ENCODE peak calls at places on chromosomes 7 and 10, in ten cellular contexts. One of them, this sample, is unnamed.

GRCh38 chr7:2471396-2471795 is 4.8 kb downstream of the GRIFIN start:
- DNase-seq in AG09319: no peak
- DNase-seq in HFF-Myc: no peak
- DNase-seq in transverse colon: no peak
- DNase-seq in activated CD8-positive, alpha-beta T cell treated with anti-CD3 and anti-CD28 coated beads for 36 hours: no peak
- DNase-seq in heart right ventricle: peak
- DNase-seq in hepatocyte: no peak
- DNase-seq in A549: no peak
- DNase-seq in tibial artery: no peak
- DNase-seq in K562: no peak
- DNase-seq in this sample: no peak

GRCh38 chr7:116672596-116673503 is 854 bp downstream of the MET start:
- DNase-seq in tibial artery: peak
- DNase-seq in AG09319: no peak
- DNase-seq in transverse colon: peak
- DNase-seq in activated CD8-positive, alpha-beta T cell treated with anti-CD3 and anti-CD28 coated beads for 36 hours: no peak
- DNase-seq in heart right ventricle: peak
- DNase-seq in K562: no peak
- DNase-seq in A549: peak
- DNase-seq in hepatocyte: peak
- DNase-seq in HFF-Myc: no peak
- DNase-seq in this sample: no peak

GRCh38 chr10:5575482-5576153 is 50.9 kb downstream of the CALML3 start:
- DNase-seq in heart right ventricle: no peak
- DNase-seq in activated CD8-positive, alpha-beta T cell treated with anti-CD3 and anti-CD28 coated beads for 36 hours: no peak
- DNase-seq in A549: no peak
- DNase-seq in AG09319: no peak
- DNase-seq in tibial artery: no peak
- DNase-seq in K562: no peak
- DNase-seq in HFF-Myc: no peak
- DNase-seq in transverse colon: no peak
- DNase-seq in hepatocyte: peak
- DNase-seq in this sample: no peak

GRCh38 chr7:157234271-157234670 is 95.5 kb downstream of the UBE3C start:
- DNase-seq in A549: no peak
- DNase-seq in transverse colon: no peak
- DNase-seq in tibial artery: no peak
- DNase-seq in AG09319: peak
- DNase-seq in K562: no peak
- DNase-seq in activated CD8-positive, alpha-beta T cell treated with anti-CD3 and anti-CD28 coated beads for 36 hours: no peak
- DNase-seq in HFF-Myc: peak
- DNase-seq in hepatocyte: no peak
- DNase-seq in heart right ventricle: no peak
- DNase-seq in this sample: no peak

GRCh38 chr10:82438277-82438676 is 563.3 kb downstream of the NRG3 start:
- DNase-seq in transverse colon: no peak
- DNase-seq in activated CD8-positive, alpha-beta T cell treated with anti-CD3 and anti-CD28 coated beads for 36 hours: no peak
- DNase-seq in tibial artery: no peak
- DNase-seq in K562: no peak
- DNase-seq in heart right ventricle: no peak
- DNase-seq in A549: no peak
- DNase-seq in hepatocyte: no peak
- DNase-seq in HFF-Myc: no peak
- DNase-seq in AG09319: no peak
- DNase-seq in this sample: no peak

GRCh38 chr7:40072268-40072667 is 62.2 kb downstream of the MPLKIP start:
- DNase-seq in activated CD8-positive, alpha-beta T cell treated with anti-CD3 and anti-CD28 coated beads for 36 hours: no peak
- DNase-seq in A549: no peak
- DNase-seq in heart right ventricle: no peak
- DNase-seq in transverse colon: no peak
- DNase-seq in hepatocyte: no peak
- DNase-seq in K562: no peak
- DNase-seq in tibial artery: no peak
- DNase-seq in HFF-Myc: no peak
- DNase-seq in AG09319: no peak
- DNase-seq in this sample: no peak

GRCh38 chr7:46003161-46003560 is 82.1 kb upstream of the IGFBP3 start:
- DNase-seq in K562: no peak
- DNase-seq in tibial artery: no peak
- DNase-seq in hepatocyte: no peak
- DNase-seq in transverse colon: no peak
- DNase-seq in AG09319: no peak
- DNase-seq in activated CD8-positive, alpha-beta T cell treated with anti-CD3 and anti-CD28 coated beads for 36 hours: no peak
- DNase-seq in heart right ventricle: no peak
- DNase-seq in HFF-Myc: no peak
- DNase-seq in A549: no peak
- DNase-seq in this sample: no peak

GRCh38 chr7:127532151-127532550 is 53.2 kb downstream of the GCC1 start:
- DNase-seq in HFF-Myc: no peak
- DNase-seq in AG09319: no peak
- DNase-seq in K562: no peak
- DNase-seq in activated CD8-positive, alpha-beta T cell treated with anti-CD3 and anti-CD28 coated beads for 36 hours: no peak
- DNase-seq in hepatocyte: peak
- DNase-seq in A549: no peak
- DNase-seq in tibial artery: no peak
- DNase-seq in heart right ventricle: no peak
- DNase-seq in transverse colon: no peak
- DNase-seq in this sample: no peak

GRCh38 chr7:131999193-131999592 is 442.8 kb upstream of the PODXL start:
- DNase-seq in activated CD8-positive, alpha-beta T cell treated with anti-CD3 and anti-CD28 coated beads for 36 hours: no peak
- DNase-seq in AG09319: no peak
- DNase-seq in A549: no peak
- DNase-seq in K562: no peak
- DNase-seq in transverse colon: no peak
- DNase-seq in heart right ventricle: no peak
- DNase-seq in HFF-Myc: no peak
- DNase-seq in tibial artery: no peak
- DNase-seq in hepatocyte: no peak
- DNase-seq in this sample: no peak

GRCh38 chr7:131995324-131995723 is 438.9 kb upstream of the PODXL start:
- DNase-seq in A549: no peak
- DNase-seq in HFF-Myc: no peak
- DNase-seq in heart right ventricle: no peak
- DNase-seq in tibial artery: no peak
- DNase-seq in AG09319: no peak
- DNase-seq in hepatocyte: no peak
- DNase-seq in activated CD8-positive, alpha-beta T cell treated with anti-CD3 and anti-CD28 coated beads for 36 hours: no peak
- DNase-seq in transverse colon: no peak
- DNase-seq in K562: no peak
- DNase-seq in this sample: no peak

GRCh38 chr7:132004528-132004927 is 448.1 kb upstream of the PODXL start:
- DNase-seq in tibial artery: no peak
- DNase-seq in HFF-Myc: no peak
- DNase-seq in A549: peak
- DNase-seq in transverse colon: no peak
- DNase-seq in AG09319: no peak
- DNase-seq in K562: no peak
- DNase-seq in activated CD8-positive, alpha-beta T cell treated with anti-CD3 and anti-CD28 coated beads for 36 hours: no peak
- DNase-seq in hepatocyte: peak
- DNase-seq in heart right ventricle: peak
- DNase-seq in this sample: no peak

GRCh38 chr7:132002343-132002968 is 446.0 kb upstream of the PODXL start:
- DNase-seq in activated CD8-positive, alpha-beta T cell treated with anti-CD3 and anti-CD28 coated beads for 36 hours: no peak
- DNase-seq in heart right ventricle: no peak
- DNase-seq in hepatocyte: no peak
- DNase-seq in A549: peak
- DNase-seq in HFF-Myc: no peak
- DNase-seq in transverse colon: no peak
- DNase-seq in AG09319: no peak
- DNase-seq in K562: no peak
- DNase-seq in tibial artery: no peak
- DNase-seq in this sample: no peak

GRCh38 chr7:132001166-132001565 is 444.7 kb upstream of the PODXL start:
- DNase-seq in K562: no peak
- DNase-seq in hepatocyte: no peak
- DNase-seq in HFF-Myc: no peak
- DNase-seq in heart right ventricle: no peak
- DNase-seq in A549: no peak
- DNase-seq in transverse colon: no peak
- DNase-seq in AG09319: no peak
- DNase-seq in activated CD8-positive, alpha-beta T cell treated with anti-CD3 and anti-CD28 coated beads for 36 hours: no peak
- DNase-seq in tibial artery: no peak
- DNase-seq in this sample: no peak
- TF ChIP-seq CTCF in K562: no peak
- TF ChIP-seq CTCF in hepatocyte: no peak
- TF ChIP-seq CTCF in HFF-Myc: no peak
- TF ChIP-seq CTCF in heart right ventricle: no peak
- TF ChIP-seq CTCF in A549: no peak
- TF ChIP-seq CTCF in transverse colon: no peak
- TF ChIP-seq CTCF in AG09319: no peak
- TF ChIP-seq CTCF in activated CD8-positive, alpha-beta T cell treated with anti-CD3 and anti-CD28 coated beads for 36 hours: no peak
- TF ChIP-seq CTCF in tibial artery: no peak
- TF ChIP-seq CTCF in this sample: no peak

DNA sequence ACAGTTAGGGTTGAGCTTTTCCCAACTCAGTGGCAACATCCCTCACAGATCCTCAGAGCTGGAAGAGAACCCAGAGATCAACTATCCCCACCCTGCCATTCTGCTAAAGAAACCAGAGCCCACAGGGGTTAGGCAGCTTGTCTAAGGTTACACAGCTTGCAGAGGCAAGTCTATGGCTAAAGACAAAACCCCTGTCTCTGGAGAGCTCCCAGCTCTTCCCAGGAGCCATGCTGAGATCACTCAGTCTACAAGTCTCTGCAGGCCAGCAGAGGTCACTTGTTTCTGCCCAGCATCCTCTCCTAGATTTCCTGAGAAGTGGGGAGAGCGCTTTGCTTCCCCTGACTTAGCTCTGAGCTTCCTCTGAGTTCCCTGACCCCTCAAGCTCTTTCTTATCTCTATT is 28.5 kb upstream of the LOXL4 start:
- DNase-seq in tibial artery: no peak
- DNase-seq in heart right ventricle: no peak
- DNase-seq in A549: no peak
- DNase-seq in transverse colon: no peak
- DNase-seq in activated CD8-positive, alpha-beta T cell treated with anti-CD3 and anti-CD28 coated beads for 36 hours: no peak
- DNase-seq in AG09319: no peak
- DNase-seq in hepatocyte: no peak
- DNase-seq in K562: no peak
- DNase-seq in HFF-Myc: no peak
- DNase-seq in this sample: no peak
- TF ChIP-seq CTCF in tibial artery: no peak
- TF ChIP-seq CTCF in heart right ventricle: no peak
- TF ChIP-seq CTCF in A549: no peak
- TF ChIP-seq CTCF in transverse colon: no peak
- TF ChIP-seq CTCF in activated CD8-positive, alpha-beta T cell treated with anti-CD3 and anti-CD28 coated beads for 36 hours: no peak
- TF ChIP-seq CTCF in AG09319: no peak
- TF ChIP-seq CTCF in hepatocyte: no peak
- TF ChIP-seq CTCF in K562: no peak
- TF ChIP-seq CTCF in HFF-Myc: no peak
- TF ChIP-seq CTCF in this sample: peak

DNA sequence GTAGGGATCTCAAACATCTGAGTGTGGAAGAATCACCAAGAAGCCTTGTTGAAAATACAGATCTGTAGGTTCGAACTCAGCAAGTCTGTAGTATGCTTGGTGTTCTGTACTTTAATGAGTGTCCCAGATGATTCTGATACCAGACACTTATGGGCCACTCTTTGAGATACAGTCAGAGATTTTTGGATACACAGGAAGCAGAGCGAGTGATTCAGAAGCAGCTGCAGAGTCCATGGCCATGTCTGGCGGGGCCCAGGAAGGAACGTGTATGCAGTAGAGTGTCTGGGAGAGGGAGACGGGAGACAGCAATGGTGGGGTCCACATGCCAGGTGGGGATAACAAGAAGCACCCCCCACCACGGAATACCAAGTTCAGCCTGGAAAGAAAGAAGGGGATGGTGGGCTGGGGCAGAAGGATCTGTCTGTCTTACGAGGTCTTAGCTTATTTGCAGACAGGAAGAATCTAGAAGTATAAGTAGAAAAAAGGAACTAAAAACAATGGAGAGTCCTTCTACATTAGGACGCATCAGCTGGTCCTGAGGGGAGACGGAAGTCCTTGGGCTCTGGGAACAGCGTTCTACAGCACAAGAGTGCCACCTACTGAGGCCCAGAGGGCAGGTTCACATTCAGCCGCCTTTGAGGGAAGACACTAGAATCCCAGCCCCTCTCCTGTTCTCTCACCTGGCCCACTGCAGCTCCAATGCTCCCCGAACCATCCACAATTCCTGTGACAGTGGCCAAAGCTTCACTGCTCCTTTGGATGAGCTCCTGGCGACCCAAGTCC is 55.4 kb downstream of the SLC37A3 start:
- DNase-seq in transverse colon: peak
- DNase-seq in A549: peak
- DNase-seq in activated CD8-positive, alpha-beta T cell treated with anti-CD3 and anti-CD28 coated beads for 36 hours: peak
- DNase-seq in HFF-Myc: no peak
- DNase-seq in hepatocyte: peak
- DNase-seq in tibial artery: peak
- DNase-seq in AG09319: no peak
- DNase-seq in heart right ventricle: peak
- DNase-seq in K562: peak
- DNase-seq in this sample: no peak
- TF ChIP-seq CTCF in transverse colon: peak
- TF ChIP-seq CTCF in A549: peak
- TF ChIP-seq CTCF in activated CD8-positive, alpha-beta T cell treated with anti-CD3 and anti-CD28 coated beads for 36 hours: peak
- TF ChIP-seq CTCF in HFF-Myc: peak
- TF ChIP-seq CTCF in hepatocyte: peak
- TF ChIP-seq CTCF in tibial artery: peak
- TF ChIP-seq CTCF in AG09319: peak
- TF ChIP-seq CTCF in heart right ventricle: peak
- TF ChIP-seq CTCF in K562: peak
- TF ChIP-seq CTCF in this sample: peak

GRCh38 chr10:131516285-131516684 is 204.8 kb upstream of the TCERG1L start:
- DNase-seq in K562: no peak
- DNase-seq in A549: no peak
- DNase-seq in transverse colon: no peak
- DNase-seq in hepatocyte: no peak
- DNase-seq in AG09319: no peak
- DNase-seq in HFF-Myc: no peak
- DNase-seq in heart right ventricle: no peak
- DNase-seq in activated CD8-positive, alpha-beta T cell treated with anti-CD3 and anti-CD28 coated beads for 36 hours: no peak
- DNase-seq in tibial artery: no peak
- DNase-seq in this sample: no peak

GRCh38 chr10:131519723-131520122 is 208.2 kb upstream of the TCERG1L start:
- DNase-seq in heart right ventricle: no peak
- DNase-seq in activated CD8-positive, alpha-beta T cell treated with anti-CD3 and anti-CD28 coated beads for 36 hours: no peak
- DNase-seq in K562: no peak
- DNase-seq in transverse colon: no peak
- DNase-seq in AG09319: no peak
- DNase-seq in tibial artery: no peak
- DNase-seq in HFF-Myc: no peak
- DNase-seq in A549: no peak
- DNase-seq in hepatocyte: no peak
- DNase-seq in this sample: no peak

GRCh38 chr10:131517781-131518180 is 206.3 kb upstream of the TCERG1L start:
- DNase-seq in K562: no peak
- DNase-seq in HFF-Myc: no peak
- DNase-seq in A549: no peak
- DNase-seq in AG09319: no peak
- DNase-seq in activated CD8-positive, alpha-beta T cell treated with anti-CD3 and anti-CD28 coated beads for 36 hours: no peak
- DNase-seq in transverse colon: no peak
- DNase-seq in heart right ventricle: no peak
- DNase-seq in tibial artery: no peak
- DNase-seq in hepatocyte: no peak
- DNase-seq in this sample: no peak

GRCh38 chr10:131514454-131514853 is 202.9 kb upstream of the TCERG1L start:
- DNase-seq in activated CD8-positive, alpha-beta T cell treated with anti-CD3 and anti-CD28 coated beads for 36 hours: peak
- DNase-seq in K562: peak
- DNase-seq in AG09319: no peak
- DNase-seq in heart right ventricle: no peak
- DNase-seq in tibial artery: no peak
- DNase-seq in transverse colon: no peak
- DNase-seq in A549: no peak
- DNase-seq in hepatocyte: peak
- DNase-seq in HFF-Myc: no peak
- DNase-seq in this sample: peak

DNA sequence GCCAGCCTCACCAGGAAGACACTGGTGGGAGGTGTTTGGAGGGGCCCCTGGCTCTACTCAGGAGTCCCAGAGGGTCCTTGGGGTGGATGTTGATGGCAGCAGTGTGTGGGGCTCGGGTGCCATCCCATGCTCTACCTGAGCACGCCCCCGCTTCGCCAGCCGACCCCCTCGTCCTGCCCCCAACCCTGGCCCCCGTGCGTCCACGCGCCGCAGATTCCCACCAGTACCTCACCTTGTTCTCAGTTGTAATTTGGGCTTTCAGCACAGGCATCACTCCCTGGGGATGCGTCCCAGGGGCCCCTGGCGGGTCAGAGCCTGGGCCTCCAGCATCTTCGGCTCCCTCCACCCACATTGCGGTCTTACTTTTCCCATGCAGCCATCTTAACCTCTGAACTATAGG is 208.7 kb upstream of the TCERG1L start:
- DNase-seq in transverse colon: no peak
- DNase-seq in HFF-Myc: no peak
- DNase-seq in activated CD8-positive, alpha-beta T cell treated with anti-CD3 and anti-CD28 coated beads for 36 hours: no peak
- DNase-seq in A549: no peak
- DNase-seq in hepatocyte: no peak
- DNase-seq in heart right ventricle: no peak
- DNase-seq in K562: no peak
- DNase-seq in tibial artery: no peak
- DNase-seq in AG09319: no peak
- DNase-seq in this sample: no peak
- TF ChIP-seq CTCF in transverse colon: no peak
- TF ChIP-seq CTCF in HFF-Myc: no peak
- TF ChIP-seq CTCF in activated CD8-positive, alpha-beta T cell treated with anti-CD3 and anti-CD28 coated beads for 36 hours: no peak
- TF ChIP-seq CTCF in A549: no peak
- TF ChIP-seq CTCF in hepatocyte: no peak
- TF ChIP-seq CTCF in heart right ventricle: no peak
- TF ChIP-seq CTCF in K562: no peak
- TF ChIP-seq CTCF in tibial artery: no peak
- TF ChIP-seq CTCF in AG09319: no peak
- TF ChIP-seq CTCF in this sample: no peak

This sample was measured in epithelial cell of proximal tubule.